ENCODE peak calls at places on chromosomes 4 and X, in nine cellular contexts. B is transverse colon, D is left cardiac atrium, I is fibroblast of gingiva, H is A549, J is NCI-H1105, L is glutamatergic neuron, Y is retina, C is KG1. X is an unnamed sample.
A peak's percentile ranks its signal among the peaks of the same experiment; 100 is the strongest.

GRCh38 chr4:8775121-8775520 is 96.5 kb downstream of the HMX1 start:
- DNase-seq in B (no peak), D (no peak), I (no peak), H (no peak), J (no peak), L (no peak), Y (no peak), C (no peak), X (no peak)

GRCh38 chrX:40132751-40133150 is 35.0 kb upstream of the BCOR start:
- DNase-seq in B (peak; percentile 60), D (peak; percentile 83), I (peak; percentile 75), H (peak; percentile 73), J (no peak), L (no peak), Y (no peak), C (no peak), X (peak; percentile 59)

GRCh38 chr4:182177166-182177565 is 66.0 kb upstream of the TENM3 start:
- DNase-seq in B (no peak), D (no peak), I (no peak), H (no peak), J (no peak), L (no peak), Y (no peak), C (no peak), X (no peak)

GRCh38 chr4:6179362-6179761 is 21.0 kb downstream of the JAKMIP1 start:
- DNase-seq in B (peak; percentile 13), D (no peak), I (no peak), H (no peak), J (no peak), L (no peak), Y (no peak), C (no peak), X (no peak)

GRCh38 chr4:118338981-118339765 is 13.6 kb downstream of the PRSS12 start:
- DNase-seq in B (no peak), D (no peak), I (peak; percentile 59), H (no peak), J (no peak), L (no peak), Y (no peak), C (no peak), X (no peak)

GRCh38 chr4:182808673-182809416 is 108.3 kb downstream of the DCTD start:
- DNase-seq in B (no peak), D (no peak), I (no peak), H (no peak), J (no peak), L (no peak), Y (no peak), C (no peak), X (no peak)

GRCh38 chr4:26288308-26288982 is 32.4 kb upstream of the RBPJ start:
- DNase-seq in B (no peak), D (no peak), I (peak; percentile 54), H (no peak), J (no peak), L (no peak), Y (no peak), C (peak; percentile 51), X (no peak)

GRCh38 chr4:113148925-113149324 is 99.5 kb downstream of the ANK2 start:
- DNase-seq in B (no peak), D (no peak), I (no peak), H (no peak), J (no peak), L (no peak), Y (no peak), C (no peak), X (no peak)

X was measured in left ventricle myocardium inferior.